ENCODE peak calls at places on chromosomes 4 and X, in seven cellular contexts. One of them, this sample, is unnamed.

GRCh38 chr4:140092094-140092820 is 61.7 kb downstream of the MAML3 start:
- DNase-seq in stimulated activated effector memory CD8-positive, alpha-beta T cell treated with anti-CD3 and anti-CD28 coated beads, Interleukin-12 subunit alpha, Interleukin-12 subunit beta, amount 100 ng/mL, for 72 hours: no peak
- DNase-seq in tibial nerve: no peak
- DNase-seq in left lung: peak
- DNase-seq in stimulated activated CD8-positive, alpha-beta memory T cell treated with anti-CD3 and anti-CD28 coated beads, Interleukin-12 subunit alpha, Interleukin-12 subunit beta, amount 100 ng/mL, for 1 hour: no peak
- DNase-seq in choroid plexus epithelial cell: no peak
- DNase-seq in AG04450: no peak
- DNase-seq in this sample: no peak

GRCh38 chr4:96912731-96913130 is 1072.8 kb downstream of the PDHA2 start:
- DNase-seq in stimulated activated effector memory CD8-positive, alpha-beta T cell treated with anti-CD3 and anti-CD28 coated beads, Interleukin-12 subunit alpha, Interleukin-12 subunit beta, amount 100 ng/mL, for 72 hours: no peak
- DNase-seq in tibial nerve: no peak
- DNase-seq in left lung: no peak
- DNase-seq in stimulated activated CD8-positive, alpha-beta memory T cell treated with anti-CD3 and anti-CD28 coated beads, Interleukin-12 subunit alpha, Interleukin-12 subunit beta, amount 100 ng/mL, for 1 hour: no peak
- DNase-seq in choroid plexus epithelial cell: no peak
- DNase-seq in AG04450: no peak
- DNase-seq in this sample: no peak

GRCh38 chr4:176838611-176839411 is 46.1 kb upstream of the VEGFC start:
- DNase-seq in stimulated activated effector memory CD8-positive, alpha-beta T cell treated with anti-CD3 and anti-CD28 coated beads, Interleukin-12 subunit alpha, Interleukin-12 subunit beta, amount 100 ng/mL, for 72 hours: no peak
- DNase-seq in tibial nerve: no peak
- DNase-seq in left lung: no peak
- DNase-seq in stimulated activated CD8-positive, alpha-beta memory T cell treated with anti-CD3 and anti-CD28 coated beads, Interleukin-12 subunit alpha, Interleukin-12 subunit beta, amount 100 ng/mL, for 1 hour: no peak
- DNase-seq in choroid plexus epithelial cell: peak
- DNase-seq in AG04450: peak
- DNase-seq in this sample: no peak

GRCh38 chr4:8340721-8341680 is 71.4 kb downstream of the HTRA3 start:
- DNase-seq in stimulated activated effector memory CD8-positive, alpha-beta T cell treated with anti-CD3 and anti-CD28 coated beads, Interleukin-12 subunit alpha, Interleukin-12 subunit beta, amount 100 ng/mL, for 72 hours: no peak
- DNase-seq in tibial nerve: peak
- DNase-seq in left lung: peak
- DNase-seq in stimulated activated CD8-positive, alpha-beta memory T cell treated with anti-CD3 and anti-CD28 coated beads, Interleukin-12 subunit alpha, Interleukin-12 subunit beta, amount 100 ng/mL, for 1 hour: no peak
- DNase-seq in choroid plexus epithelial cell: no peak
- DNase-seq in AG04450: no peak
- DNase-seq in this sample: no peak

GRCh38 chr4:3321295-3321889 is 28.6 kb downstream of the RGS12 start:
- DNase-seq in stimulated activated effector memory CD8-positive, alpha-beta T cell treated with anti-CD3 and anti-CD28 coated beads, Interleukin-12 subunit alpha, Interleukin-12 subunit beta, amount 100 ng/mL, for 72 hours: no peak
- DNase-seq in tibial nerve: no peak
- DNase-seq in left lung: no peak
- DNase-seq in stimulated activated CD8-positive, alpha-beta memory T cell treated with anti-CD3 and anti-CD28 coated beads, Interleukin-12 subunit alpha, Interleukin-12 subunit beta, amount 100 ng/mL, for 1 hour: no peak
- DNase-seq in choroid plexus epithelial cell: no peak
- DNase-seq in AG04450: no peak
- DNase-seq in this sample: no peak

GRCh38 chr4:177574446-177574845 is 132.2 kb upstream of the AGA start:
- DNase-seq in stimulated activated effector memory CD8-positive, alpha-beta T cell treated with anti-CD3 and anti-CD28 coated beads, Interleukin-12 subunit alpha, Interleukin-12 subunit beta, amount 100 ng/mL, for 72 hours: no peak
- DNase-seq in tibial nerve: no peak
- DNase-seq in left lung: no peak
- DNase-seq in stimulated activated CD8-positive, alpha-beta memory T cell treated with anti-CD3 and anti-CD28 coated beads, Interleukin-12 subunit alpha, Interleukin-12 subunit beta, amount 100 ng/mL, for 1 hour: no peak
- DNase-seq in choroid plexus epithelial cell: peak
- DNase-seq in AG04450: no peak
- DNase-seq in this sample: no peak

GRCh38 chrX:106707771-106708454 is 18.6 kb upstream of the RNF128 start:
- DNase-seq in stimulated activated effector memory CD8-positive, alpha-beta T cell treated with anti-CD3 and anti-CD28 coated beads, Interleukin-12 subunit alpha, Interleukin-12 subunit beta, amount 100 ng/mL, for 72 hours: no peak
- DNase-seq in tibial nerve: no peak
- DNase-seq in left lung: no peak
- DNase-seq in stimulated activated CD8-positive, alpha-beta memory T cell treated with anti-CD3 and anti-CD28 coated beads, Interleukin-12 subunit alpha, Interleukin-12 subunit beta, amount 100 ng/mL, for 1 hour: no peak
- DNase-seq in choroid plexus epithelial cell: peak
- DNase-seq in AG04450: peak
- DNase-seq in this sample: no peak

GRCh38 chr4:11428701-11429571 is at the start of gene HS3ST1:
- DNase-seq in stimulated activated effector memory CD8-positive, alpha-beta T cell treated with anti-CD3 and anti-CD28 coated beads, Interleukin-12 subunit alpha, Interleukin-12 subunit beta, amount 100 ng/mL, for 72 hours: peak
- DNase-seq in tibial nerve: peak
- DNase-seq in left lung: peak
- DNase-seq in stimulated activated CD8-positive, alpha-beta memory T cell treated with anti-CD3 and anti-CD28 coated beads, Interleukin-12 subunit alpha, Interleukin-12 subunit beta, amount 100 ng/mL, for 1 hour: no peak
- DNase-seq in choroid plexus epithelial cell: peak
- DNase-seq in AG04450: no peak
- DNase-seq in this sample: peak

GRCh38 chrX:49850028-49850427 is 20.9 kb downstream of the PAGE4 start:
- DNase-seq in stimulated activated effector memory CD8-positive, alpha-beta T cell treated with anti-CD3 and anti-CD28 coated beads, Interleukin-12 subunit alpha, Interleukin-12 subunit beta, amount 100 ng/mL, for 72 hours: no peak
- DNase-seq in tibial nerve: no peak
- DNase-seq in left lung: no peak
- DNase-seq in stimulated activated CD8-positive, alpha-beta memory T cell treated with anti-CD3 and anti-CD28 coated beads, Interleukin-12 subunit alpha, Interleukin-12 subunit beta, amount 100 ng/mL, for 1 hour: no peak
- DNase-seq in choroid plexus epithelial cell: no peak
- DNase-seq in AG04450: no peak
- DNase-seq in this sample: no peak

GRCh38 chrX:9055354-9055753 is 21.4 kb upstream of the FAM9B start:
- DNase-seq in stimulated activated effector memory CD8-positive, alpha-beta T cell treated with anti-CD3 and anti-CD28 coated beads, Interleukin-12 subunit alpha, Interleukin-12 subunit beta, amount 100 ng/mL, for 72 hours: no peak
- DNase-seq in tibial nerve: no peak
- DNase-seq in left lung: no peak
- DNase-seq in stimulated activated CD8-positive, alpha-beta memory T cell treated with anti-CD3 and anti-CD28 coated beads, Interleukin-12 subunit alpha, Interleukin-12 subunit beta, amount 100 ng/mL, for 1 hour: no peak
- DNase-seq in choroid plexus epithelial cell: no peak
- DNase-seq in AG04450: no peak
- DNase-seq in this sample: no peak

GRCh38 chr4:29075366-29075765 is 1644.8 kb upstream of the PCDH7 start:
- DNase-seq in stimulated activated effector memory CD8-positive, alpha-beta T cell treated with anti-CD3 and anti-CD28 coated beads, Interleukin-12 subunit alpha, Interleukin-12 subunit beta, amount 100 ng/mL, for 72 hours: no peak
- DNase-seq in tibial nerve: no peak
- DNase-seq in left lung: no peak
- DNase-seq in stimulated activated CD8-positive, alpha-beta memory T cell treated with anti-CD3 and anti-CD28 coated beads, Interleukin-12 subunit alpha, Interleukin-12 subunit beta, amount 100 ng/mL, for 1 hour: no peak
- DNase-seq in choroid plexus epithelial cell: no peak
- DNase-seq in AG04450: no peak
- DNase-seq in this sample: no peak

GRCh38 chr4:76194325-76194724 is 19.3 kb downstream of the SCARB2 start:
- DNase-seq in stimulated activated effector memory CD8-positive, alpha-beta T cell treated with anti-CD3 and anti-CD28 coated beads, Interleukin-12 subunit alpha, Interleukin-12 subunit beta, amount 100 ng/mL, for 72 hours: no peak
- DNase-seq in tibial nerve: no peak
- DNase-seq in left lung: no peak
- DNase-seq in stimulated activated CD8-positive, alpha-beta memory T cell treated with anti-CD3 and anti-CD28 coated beads, Interleukin-12 subunit alpha, Interleukin-12 subunit beta, amount 100 ng/mL, for 1 hour: no peak
- DNase-seq in choroid plexus epithelial cell: peak
- DNase-seq in AG04450: peak
- DNase-seq in this sample: no peak

GRCh38 chr4:186015212-186015817 is 53.6 kb upstream of the TLR3 start:
- DNase-seq in stimulated activated effector memory CD8-positive, alpha-beta T cell treated with anti-CD3 and anti-CD28 coated beads, Interleukin-12 subunit alpha, Interleukin-12 subunit beta, amount 100 ng/mL, for 72 hours: no peak
- DNase-seq in tibial nerve: no peak
- DNase-seq in left lung: no peak
- DNase-seq in stimulated activated CD8-positive, alpha-beta memory T cell treated with anti-CD3 and anti-CD28 coated beads, Interleukin-12 subunit alpha, Interleukin-12 subunit beta, amount 100 ng/mL, for 1 hour: no peak
- DNase-seq in choroid plexus epithelial cell: no peak
- DNase-seq in AG04450: no peak
- DNase-seq in this sample: no peak

GRCh38 chr4:26452565-26453531 is 37.4 kb downstream of the CCKAR start:
- DNase-seq in stimulated activated effector memory CD8-positive, alpha-beta T cell treated with anti-CD3 and anti-CD28 coated beads, Interleukin-12 subunit alpha, Interleukin-12 subunit beta, amount 100 ng/mL, for 72 hours: no peak
- DNase-seq in tibial nerve: no peak
- DNase-seq in left lung: no peak
- DNase-seq in stimulated activated CD8-positive, alpha-beta memory T cell treated with anti-CD3 and anti-CD28 coated beads, Interleukin-12 subunit alpha, Interleukin-12 subunit beta, amount 100 ng/mL, for 1 hour: no peak
- DNase-seq in choroid plexus epithelial cell: no peak
- DNase-seq in AG04450: no peak
- DNase-seq in this sample: no peak

GRCh38 chr4:87949961-87950360 is 25.6 kb upstream of the SPP1 start:
- DNase-seq in stimulated activated effector memory CD8-positive, alpha-beta T cell treated with anti-CD3 and anti-CD28 coated beads, Interleukin-12 subunit alpha, Interleukin-12 subunit beta, amount 100 ng/mL, for 72 hours: no peak
- DNase-seq in tibial nerve: no peak
- DNase-seq in left lung: no peak
- DNase-seq in stimulated activated CD8-positive, alpha-beta memory T cell treated with anti-CD3 and anti-CD28 coated beads, Interleukin-12 subunit alpha, Interleukin-12 subunit beta, amount 100 ng/mL, for 1 hour: no peak
- DNase-seq in choroid plexus epithelial cell: peak
- DNase-seq in AG04450: no peak
- DNase-seq in this sample: no peak

GRCh38 chrX:110755611-110756010 is 40.0 kb downstream of the CHRDL1 start:
- DNase-seq in stimulated activated effector memory CD8-positive, alpha-beta T cell treated with anti-CD3 and anti-CD28 coated beads, Interleukin-12 subunit alpha, Interleukin-12 subunit beta, amount 100 ng/mL, for 72 hours: no peak
- DNase-seq in tibial nerve: no peak
- DNase-seq in left lung: no peak
- DNase-seq in stimulated activated CD8-positive, alpha-beta memory T cell treated with anti-CD3 and anti-CD28 coated beads, Interleukin-12 subunit alpha, Interleukin-12 subunit beta, amount 100 ng/mL, for 1 hour: no peak
- DNase-seq in choroid plexus epithelial cell: no peak
- DNase-seq in AG04450: no peak
- DNase-seq in this sample: no peak

GRCh38 chr4:33162122-33162521 is 2442.0 kb downstream of the PCDH7 start:
- DNase-seq in stimulated activated effector memory CD8-positive, alpha-beta T cell treated with anti-CD3 and anti-CD28 coated beads, Interleukin-12 subunit alpha, Interleukin-12 subunit beta, amount 100 ng/mL, for 72 hours: no peak
- DNase-seq in tibial nerve: no peak
- DNase-seq in left lung: no peak
- DNase-seq in stimulated activated CD8-positive, alpha-beta memory T cell treated with anti-CD3 and anti-CD28 coated beads, Interleukin-12 subunit alpha, Interleukin-12 subunit beta, amount 100 ng/mL, for 1 hour: no peak
- DNase-seq in choroid plexus epithelial cell: peak
- DNase-seq in AG04450: no peak
- DNase-seq in this sample: no peak

GRCh38 chr4:183848762-183849161 is 56.3 kb upstream of the STOX2 start:
- DNase-seq in stimulated activated effector memory CD8-positive, alpha-beta T cell treated with anti-CD3 and anti-CD28 coated beads, Interleukin-12 subunit alpha, Interleukin-12 subunit beta, amount 100 ng/mL, for 72 hours: no peak
- DNase-seq in tibial nerve: no peak
- DNase-seq in left lung: no peak
- DNase-seq in stimulated activated CD8-positive, alpha-beta memory T cell treated with anti-CD3 and anti-CD28 coated beads, Interleukin-12 subunit alpha, Interleukin-12 subunit beta, amount 100 ng/mL, for 1 hour: no peak
- DNase-seq in choroid plexus epithelial cell: no peak
- DNase-seq in AG04450: no peak
- DNase-seq in this sample: no peak